ENCODE peak calls at places on chromosomes 4 and X, in four cellular contexts. B is A549, I is IMR-90, U is MM.1S. H is an unnamed sample.

GRCh38 chr4:121679267-121679666 is 17.5 kb downstream of the ANXA5 start:
- DNase-seq in B (no peak), I (no peak), U (no peak), H (no peak)

GRCh38 chr4:92969650-92970370 is 666.0 kb downstream of the GRID2 start:
- DNase-seq in U (no peak), B (peak), I (peak), H (no peak)

GRCh38 chr4:137694138-137694537 is 161.8 kb upstream of the PCDH18 start:
- DNase-seq in I (no peak), B (no peak), U (no peak), H (no peak)

GRCh38 chrX:45351478-45351877 is 150.8 kb upstream of the DIPK2B start:
- DNase-seq in B (no peak), U (no peak), I (peak), H (no peak)

GRCh38 chrX:40300286-40300890 is 202.6 kb upstream of the BCOR start:
- DNase-seq in B (no peak), I (no peak), U (no peak), H (peak)

GRCh38 chrX:42241421-42241820 is 318.1 kb upstream of the CASK start:
- DNase-seq in I (no peak), B (no peak), U (no peak), H (no peak)

GRCh38 chr4:185210102-185210981 is 944 bp downstream of the SNX25 start:
- DNase-seq in U (peak), B (peak), I (peak), H (peak)

GRCh38 chr4:127000090-127000489 is 632.7 kb upstream of the INTU start:
- DNase-seq in B (no peak), U (no peak), I (peak), H (no peak)

GRCh38 chr4:39526810-39527295 is 386 bp downstream of the UGDH start:
- DNase-seq in I (no peak), B (no peak), U (peak), H (peak)

GRCh38 chr4:72302981-72303704 is 265.9 kb downstream of the ADAMTS3 start:
- DNase-seq in U (peak), I (peak), B (peak), H (peak)

GRCh38 chr4:72446353-72447055 is 122.5 kb downstream of the ADAMTS3 start:
- DNase-seq in B (no peak), I (no peak), U (no peak), H (no peak)

GRCh38 chr4:211033-211511 is 86.8 kb downstream of the ZNF718 start:
- DNase-seq in B (no peak), I (no peak), U (no peak), H (no peak)

GRCh38 chrX:55451125-55451524 is 802 bp upstream of the MAGEH1 start:
- DNase-seq in U (no peak), B (no peak), I (no peak), H (no peak)

GRCh38 chr4:83686166-83686565 is 150.3 kb downstream of the GPAT3 start:
- DNase-seq in I (peak), B (no peak), U (no peak), H (no peak)

GRCh38 chr4:101944649-101945048 is 154.1 kb downstream of the BANK1 start:
- DNase-seq in I (peak), B (no peak), U (no peak), H (peak)

GRCh38 chr4:85474818-85475630 is at the start of gene ARHGAP24:
- DNase-seq in B (peak), U (peak), I (peak), H (peak)

GRCh38 chr4:128690009-128690408 is 119.5 kb upstream of the JADE1 start:
- DNase-seq in I (no peak), B (no peak), U (no peak), H (no peak)

GRCh38 chr4:121633642-121634041 is 63.1 kb downstream of the ANXA5 start:
- DNase-seq in I (no peak), B (no peak), U (no peak), H (no peak)

GRCh38 chr4:7929530-7929951 is 10.1 kb downstream of the AFAP1 start:
- DNase-seq in U (no peak), B (peak), I (no peak), H (peak)

GRCh38 chr4:53688186-53688790 is 97.0 kb upstream of the LNX1 start:
- DNase-seq in I (peak), B (peak), U (peak), H (no peak)

GRCh38 chrX:149043401-149043800 is 461.7 kb downstream of the IDS start:
- DNase-seq in U (no peak), B (no peak), I (no peak), H (no peak)

GRCh38 chr4:122914292-122914904 is 8.0 kb downstream of the NUDT6 start:
- DNase-seq in B (peak), U (peak), I (peak), H (no peak)

GRCh38 chr4:153603835-153604234 is 80.2 kb upstream of the TLR2 start:
- DNase-seq in U (no peak), B (no peak), I (no peak), H (no peak)

GRCh38 chrX:65920620-65921019 is 119.3 kb downstream of the VSIG4 start:
- DNase-seq in I (no peak), B (no peak), U (no peak), H (peak)
- H3K4me2 ChIP-seq in I (no peak), B (no peak), U (no peak), H (peak)

GRCh38 chr4:164614999-164615398 is 138.9 kb upstream of the SMIM31 start:
- DNase-seq in B (no peak), U (no peak), I (no peak), H (no peak)

GRCh38 chr4:164615964-164616363 is 138.0 kb upstream of the SMIM31 start:
- DNase-seq in I (no peak), U (no peak), B (no peak), H (no peak)

GRCh38 chr4:164613761-164614277 is 140.1 kb upstream of the SMIM31 start:
- DNase-seq in U (no peak), I (no peak), B (no peak), H (no peak)

GRCh38 chr4:164616961-164617360 is 137.0 kb upstream of the SMIM31 start:
- DNase-seq in B (no peak), I (no peak), U (no peak), H (no peak)

DNA sequence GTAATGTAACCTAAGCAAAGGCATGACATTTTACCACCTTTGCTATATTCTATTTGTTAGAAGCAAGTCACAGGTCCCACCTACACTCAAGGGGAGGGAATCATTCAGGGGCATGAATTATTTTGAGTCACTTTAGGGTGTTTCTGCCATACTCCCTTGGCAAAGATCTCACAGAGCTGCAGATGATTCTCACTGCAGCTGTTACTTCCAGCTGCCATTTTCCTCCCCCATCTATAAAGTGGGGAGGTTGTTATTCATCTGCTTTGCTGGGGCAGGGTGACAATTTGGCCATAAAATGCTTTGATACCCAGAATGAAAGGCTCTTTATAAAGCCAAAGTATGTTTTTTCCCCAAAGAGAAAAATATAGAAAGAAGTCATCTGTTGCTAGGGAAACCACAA is 136.5 kb upstream of the SMIM31 start:
- DNase-seq in I (no peak), U (no peak), B (no peak), H (no peak)
- H3K4me2 ChIP-seq in I (no peak), U (no peak), B (no peak), H (no peak)

GRCh38 chr4:25452081-25452480 is 75.0 kb downstream of the ANAPC4 start:
- DNase-seq in I (no peak), B (no peak), U (no peak), H (no peak)

GRCh38 chr4:25449270-25449669 is 72.2 kb downstream of the ANAPC4 start:
- DNase-seq in U (no peak), I (no peak), B (no peak), H (no peak)

GRCh38 chr4:25450491-25450901 is 73.4 kb downstream of the ANAPC4 start:
- DNase-seq in I (no peak), U (no peak), B (no peak), H (no peak)

GRCh38 chr4:25449688-25450087 is 72.6 kb downstream of the ANAPC4 start:
- DNase-seq in I (no peak), U (no peak), B (no peak), H (no peak)

GRCh38 chr4:25451676-25452075 is 74.6 kb downstream of the ANAPC4 start:
- DNase-seq in I (no peak), B (no peak), U (no peak), H (no peak)
- H3K4me2 ChIP-seq in I (no peak), B (no peak), U (no peak), H (no peak)

GRCh38 chr4:65195666-65196065 is 474.6 kb downstream of the EPHA5 start:
- DNase-seq in B (no peak), U (no peak), I (no peak), H (no peak)
- H3K4me2 ChIP-seq in B (no peak), U (no peak), I (no peak), H (no peak)

GRCh38 chr4:140363558-140363957 is 9.9 kb upstream of the SCOC start:
- DNase-seq in B (no peak), I (no peak), U (no peak), H (no peak)
- H3K4me2 ChIP-seq in B (no peak), I (no peak), U (no peak), H (no peak)

DNA sequence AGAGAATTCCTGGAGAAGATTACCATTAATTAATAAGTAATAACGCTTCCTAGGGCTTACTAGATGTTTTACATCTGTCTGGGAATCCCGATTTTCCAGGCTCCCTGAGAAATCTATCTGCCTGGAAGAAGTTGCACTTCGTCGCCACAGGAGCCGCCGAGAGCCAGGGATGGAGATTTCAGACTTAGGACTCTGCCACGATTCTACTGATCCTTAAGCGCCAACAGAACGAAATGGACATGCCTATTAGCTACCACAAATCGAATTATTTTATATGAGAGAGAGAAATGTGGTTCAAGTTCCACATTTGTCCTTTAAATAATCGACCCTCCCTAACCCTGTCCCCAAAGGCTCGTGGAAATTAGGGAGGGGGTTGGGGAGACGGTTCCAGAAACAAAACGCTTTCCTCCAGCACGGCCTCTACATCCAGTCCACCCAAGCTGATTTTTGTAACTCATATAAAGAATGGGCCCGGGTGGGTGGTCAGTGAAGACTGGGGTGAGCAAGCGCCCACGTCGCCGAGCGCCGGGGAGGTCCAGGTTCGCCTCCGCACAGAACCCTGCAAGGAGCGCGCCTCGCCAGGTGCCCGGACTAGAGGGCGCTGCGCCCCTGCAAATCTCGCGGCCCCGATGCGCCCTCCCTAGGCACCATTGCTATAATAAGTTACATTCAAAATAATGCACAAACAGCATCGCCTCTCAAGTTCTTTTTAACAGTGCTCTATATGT is 1.9 kb upstream of the FAT1 start:
- DNase-seq in U (peak), I (peak), B (peak), H (peak)
- H3K4me2 ChIP-seq in U (peak), I (peak), B (peak), H (peak)

GRCh38 chrX:123803331-123803983 is 56.4 kb upstream of the XIAP start:
- DNase-seq in B (peak), U (no peak), I (peak), H (no peak)
- H3K4me2 ChIP-seq in B (peak), U (no peak), I (no peak), H (no peak)